ENCODE peak calls at places on chromosome 10, in ten cellular contexts. W is occipital lobe; D is testis; F is neuronal stem cell; V is left cardiac atrium; Q is left ventricle myocardium inferior; L is HepG2; M is BJ; K is stimulated activated naive CD8-positive, alpha-beta T cell treated with anti-CD3 and anti-CD28 coated beads, Interleukin-15, amount 100 ng/mL, for 72 hours; E is HS-5. C is an unnamed sample.
A peak's percentile ranks its signal among the peaks of the same experiment; 100 is the strongest.

GRCh38 chr10:96089670-96090462 is 40.2 kb upstream of the ZNF518A start:
- DNase-seq in M (peak; percentile 56), L (peak; percentile 93), Q (peak; percentile 96), W (peak; percentile 88), K (peak; percentile 97), E (peak; percentile 84), V (peak; percentile 95), F (peak; percentile 35), D (peak; percentile 97), C (peak; percentile 93)

GRCh38 chr10:8037199-8037801 is 17.2 kb upstream of the GATA3 start:
- DNase-seq in L (no peak), V (no peak), Q (no peak), D (no peak), M (no peak), E (no peak), F (peak; percentile 14), W (no peak), K (peak; percentile 11), C (no peak)

GRCh38 chr10:43218206-43218950 is 48.5 kb downstream of the RASGEF1A start:
- DNase-seq in D (no peak), V (no peak), M (no peak), W (peak; percentile 56), Q (no peak), E (no peak), K (no peak), F (no peak), L (no peak), C (no peak)

GRCh38 chr10:61733358-61733940 is 70.7 kb downstream of the CABCOCO1 start:
- DNase-seq in Q (no peak), V (no peak), L (peak; percentile 33), K (no peak), F (peak; percentile 24), W (no peak), D (peak; percentile 49), E (no peak), M (no peak), C (peak; percentile 66)

GRCh38 chr10:118751272-118751671 is 3.5 kb downstream of the CACUL1 start:
- DNase-seq in F (no peak), M (no peak), E (no peak), K (no peak), W (no peak), Q (no peak), D (no peak), V (no peak), L (no peak), C (no peak)

GRCh38 chr10:44384601-44385422 is at the start of gene CXCL12:
- DNase-seq in L (no peak), F (no peak), D (peak; percentile 34), K (no peak), E (no peak), W (no peak), V (peak; percentile 54), M (no peak), Q (peak; percentile 72), C (peak; percentile 55)

GRCh38 chr10:35448687-35449662 is 112.7 kb downstream of the CCNY start:
- DNase-seq in K (no peak), E (no peak), F (no peak), M (no peak), W (no peak), Q (no peak), V (peak; percentile 38), D (peak; percentile 66), L (peak; percentile 81), C (no peak)

GRCh38 chr10:113021268-113022028 is 71.4 kb downstream of the TCF7L2 start:
- DNase-seq in L (no peak), K (no peak), F (no peak), M (no peak), D (no peak), Q (no peak), E (no peak), W (no peak), V (no peak), C (no peak)

GRCh38 chr10:12513775-12514663 is 164.7 kb downstream of the CAMK1D start:
- DNase-seq in Q (no peak), D (peak; percentile 7), K (no peak), M (no peak), L (no peak), E (no peak), F (no peak), W (no peak), V (no peak), C (no peak)

GRCh38 chr10:132646443-132647097 is 109.0 kb downstream of the INPP5A start:
- DNase-seq in M (no peak), E (no peak), D (no peak), K (no peak), W (no peak), V (no peak), F (no peak), Q (peak; percentile 13), L (no peak), C (no peak)

GRCh38 chr10:103598654-103599115 is 105.2 kb downstream of the NEURL1 start:
- DNase-seq in W (peak; percentile 62), V (peak; percentile 60), M (peak; percentile 31), D (peak; percentile 74), L (peak; percentile 72), E (peak; percentile 45), Q (no peak), F (peak; percentile 70), K (no peak), C (peak; percentile 85)

GRCh38 chr10:132479603-132480221 is 57.9 kb upstream of the INPP5A start:
- DNase-seq in K (no peak), L (no peak), W (no peak), M (no peak), D (no peak), V (no peak), Q (no peak), E (no peak), F (no peak), C (no peak)

GRCh38 chr10:49605177-49605938 is 4.8 kb upstream of the SLC18A3 start:
- DNase-seq in E (no peak), K (no peak), M (no peak), Q (no peak), L (no peak), W (no peak), D (no peak), V (no peak), F (no peak), C (no peak)

GRCh38 chr10:5814110-5815107 is 1.2 kb upstream of the GDI2 start:
- DNase-seq in M (no peak), K (no peak), L (no peak), F (no peak), Q (no peak), W (no peak), D (no peak), E (no peak), V (no peak), C (peak; percentile 32)

GRCh38 chr10:103153302-103153759 is 39.7 kb downstream of the NT5C2 start:
- DNase-seq in E (no peak), W (no peak), F (no peak), D (peak; percentile 54), V (no peak), M (no peak), L (peak; percentile 51), Q (no peak), K (no peak), C (peak; percentile 44)

GRCh38 chr10:101588879-101589278 is 758 bp downstream of the DPCD start:
- DNase-seq in Q (no peak), F (no peak), L (peak; percentile 40), W (no peak), E (peak; percentile 26), M (no peak), D (no peak), K (no peak), V (no peak), C (peak; percentile 42)

GRCh38 chr10:131387018-131387529 is 75.6 kb upstream of the TCERG1L start:
- DNase-seq in Q (no peak), V (no peak), W (no peak), D (no peak), M (no peak), E (no peak), L (no peak), F (no peak), K (no peak), C (no peak)

GRCh38 chr10:57202356-57202755 is 841.3 kb upstream of the ZWINT start:
- DNase-seq in L (no peak), E (no peak), D (no peak), F (no peak), K (no peak), Q (no peak), M (no peak), V (no peak), W (no peak), C (no peak)

GRCh38 chr10:122279725-122280141 is 8.6 kb downstream of the BTBD16 start:
- DNase-seq in E (no peak), Q (peak; percentile 38), D (peak; percentile 60), M (no peak), W (peak; percentile 44), V (no peak), K (peak; percentile 25), L (peak; percentile 54), F (peak; percentile 55), C (peak; percentile 47)

GRCh38 chr10:84139126-84140035 is at the start of gene GHITM:
- DNase-seq in K (peak; percentile 99), E (peak; percentile 91), Q (peak; percentile 99), F (peak; percentile 97), L (peak; percentile 96), M (peak; percentile 92), W (peak; percentile 98), D (peak; percentile 100), V (peak; percentile 98), C (peak; percentile 99)

GRCh38 chr10:54470324-54470631 is 330.8 kb downstream of the PCDH15 start:
- DNase-seq in K (no peak), Q (no peak), D (no peak), W (no peak), E (no peak), F (no peak), L (no peak), M (no peak), V (no peak), C (no peak)

GRCh38 chr10:38008006-38008405 is 2.5 kb upstream of the ZNF33A start:
- DNase-seq in M (no peak), F (no peak), Q (no peak), D (no peak), L (no peak), W (no peak), V (no peak), K (no peak), E (no peak), C (no peak)

GRCh38 chr10:84333864-84334451 is 5.6 kb downstream of the CCSER2 start:
- DNase-seq in K (peak; percentile 80), F (no peak), Q (no peak), D (no peak), E (no peak), L (no peak), W (no peak), V (no peak), M (no peak), C (peak; percentile 34)

GRCh38 chr10:69858201-69858600 is 56.5 kb downstream of the COL13A1 start:
- DNase-seq in K (no peak), E (no peak), M (no peak), Q (no peak), L (no peak), F (no peak), W (no peak), D (no peak), V (no peak), C (no peak)

GRCh38 chr10:24811906-24812305 is 88.2 kb upstream of the ARHGAP21 start:
- DNase-seq in Q (peak; percentile 28), D (peak; percentile 43), V (no peak), L (peak; percentile 52), W (peak; percentile 86), F (no peak), M (no peak), K (no peak), E (no peak), C (no peak)

GRCh38 chr10:22617516-22617915 is 96.9 kb downstream of the PIP4K2A start:
- DNase-seq in D (no peak), M (no peak), L (no peak), F (no peak), V (no peak), Q (no peak), K (no peak), W (no peak), E (no peak), C (no peak)

GRCh38 chr10:62817763-62818425 is 1.7 kb upstream of the EGR2 start:
- DNase-seq in F (peak; percentile 78), V (peak; percentile 73), K (peak; percentile 78), D (peak; percentile 72), Q (peak; percentile 77), W (no peak), L (peak; percentile 54), M (no peak), E (no peak), C (peak; percentile 65)

GRCh38 chr10:78196964-78197363 is 163.3 kb downstream of the RPS24 start:
- DNase-seq in F (no peak), Q (no peak), E (peak; percentile 29), W (no peak), L (no peak), V (no peak), K (no peak), D (no peak), M (peak; percentile 52), C (peak; percentile 73)

C was measured in EH.